ENCODE peak calls at places on chromosome 10, in nine cellular contexts. J is fibroblast of lung, V is activated T-cell treated with anti-CD3 and anti-CD28 coated beads for 1 hour, F is AG09319, W is activated T-helper 1 cell treated with Interleukin-2 at 50 U/mL for 16 hours, N is NCI-H2081, Y is HuH-7.5, U is NCI-H69, O is lung. H is an unnamed sample.

GRCh38 chr10:60937022-60937421 is 7.0 kb downstream of the RHOBTB1 start:
- DNase-seq in J (no peak), V (no peak), F (no peak), W (no peak), N (no peak), Y (no peak), U (no peak), O (no peak), H (no peak)

GRCh38 chr10:25078659-25079429 is 62.4 kb downstream of the THNSL1 start:
- DNase-seq in J (no peak), V (no peak), F (no peak), W (no peak), N (no peak), Y (no peak), U (no peak), O (no peak), H (no peak)

GRCh38 chr10:133461841-133462240 is 8.1 kb downstream of the SCART1 start:
- DNase-seq in J (no peak), V (no peak), F (no peak), W (no peak), N (no peak), Y (no peak), U (no peak), O (peak), H (no peak)

GRCh38 chr10:48406204-48406603 is 99.7 kb downstream of the MAPK8 start:
- DNase-seq in J (peak), V (no peak), F (no peak), W (no peak), N (no peak), Y (no peak), U (no peak), O (no peak), H (no peak)

GRCh38 chr10:15789793-15790525 is 70.2 kb upstream of the ITGA8 start:
- DNase-seq in J (peak), V (no peak), F (peak), W (no peak), N (no peak), Y (no peak), U (no peak), O (no peak), H (no peak)

GRCh38 chr10:69344591-69345244 is 66.4 kb downstream of the HK1 start:
- DNase-seq in J (no peak), V (no peak), F (no peak), W (no peak), N (no peak), Y (no peak), U (peak), O (no peak), H (no peak)

GRCh38 chr10:113045155-113046055 is 95.4 kb downstream of the TCF7L2 start:
- DNase-seq in J (peak), V (no peak), F (peak), W (no peak), N (no peak), Y (no peak), U (no peak), O (no peak), H (no peak)

GRCh38 chr10:71837085-71837827 is 13.8 kb downstream of the PSAP start:
- DNase-seq in J (no peak), V (no peak), F (no peak), W (no peak), N (no peak), Y (no peak), U (peak), O (no peak), H (no peak)

GRCh38 chr10:131868436-131868835 is 32.4 kb upstream of the PPP2R2D start:
- DNase-seq in J (no peak), V (no peak), F (no peak), W (no peak), N (no peak), Y (no peak), U (no peak), O (no peak), H (no peak)

GRCh38 chr10:109883859-109884771 is 39.2 kb downstream of the XPNPEP1 start:
- DNase-seq in J (peak), V (peak), F (peak), W (peak), N (peak), Y (peak), U (peak), O (peak), H (peak)

GRCh38 chr10:131746785-131747184 is 154.0 kb upstream of the PPP2R2D start:
- DNase-seq in J (no peak), V (no peak), F (no peak), W (no peak), N (no peak), Y (no peak), U (no peak), O (no peak), H (no peak)

GRCh38 chr10:107873007-107873406 is 708.5 kb upstream of the SORCS1 start:
- DNase-seq in J (no peak), V (no peak), F (no peak), W (no peak), N (no peak), Y (no peak), U (no peak), O (no peak), H (no peak)

GRCh38 chr10:99172130-99172738 is 63.4 kb downstream of the HPSE2 start:
- DNase-seq in J (peak), V (no peak), F (no peak), W (no peak), N (no peak), Y (peak), U (peak), O (no peak), H (no peak)

GRCh38 chr10:80148166-80148805 is 15.8 kb downstream of the PLAC9 start:
- DNase-seq in J (no peak), V (no peak), F (no peak), W (no peak), N (no peak), Y (no peak), U (no peak), O (no peak), H (no peak)

GRCh38 chr10:101103430-101103829 is 27.7 kb upstream of the TLX1 start:
- DNase-seq in J (no peak), V (no peak), F (no peak), W (no peak), N (no peak), Y (no peak), U (peak), O (no peak), H (no peak)

GRCh38 chr10:7507887-7508726 is 97.3 kb upstream of the SFMBT2 start:
- DNase-seq in J (no peak), V (no peak), F (no peak), W (peak), N (no peak), Y (no peak), U (no peak), O (no peak), H (no peak)

GRCh38 chr10:31037749-31038148 is 6.1 kb upstream of the ZNF438 start:
- DNase-seq in J (no peak), V (no peak), F (no peak), W (no peak), N (no peak), Y (no peak), U (no peak), O (no peak), H (no peak)

GRCh38 chr10:86004310-86004709 is 362.3 kb downstream of the GRID1 start:
- DNase-seq in J (no peak), V (no peak), F (no peak), W (no peak), N (no peak), Y (no peak), U (no peak), O (no peak), H (no peak)

GRCh38 chr10:127433951-127434350 is 115.2 kb upstream of the NPS start:
- DNase-seq in J (peak), V (no peak), F (no peak), W (no peak), N (no peak), Y (no peak), U (no peak), O (no peak), H (no peak)

GRCh38 chr10:28793482-28793881 is 116.2 kb downstream of the BAMBI start:
- DNase-seq in J (no peak), V (no peak), F (no peak), W (no peak), N (no peak), Y (no peak), U (peak), O (no peak), H (no peak)

GRCh38 chr10:27614776-27615175 is 110.7 kb downstream of the RAB18 start:
- DNase-seq in J (no peak), V (no peak), F (no peak), W (no peak), N (no peak), Y (no peak), U (no peak), O (no peak), H (no peak)

GRCh38 chr10:131997366-131998049 is 15.8 kb upstream of the BNIP3 start:
- DNase-seq in J (peak), V (no peak), F (peak), W (no peak), N (no peak), Y (peak), U (peak), O (peak), H (no peak)

GRCh38 chr10:33859319-33860022 is 525.0 kb upstream of the NRP1 start:
- DNase-seq in J (no peak), V (no peak), F (no peak), W (no peak), N (no peak), Y (no peak), U (no peak), O (no peak), H (no peak)

GRCh38 chr10:70756710-70757360 is 28.3 kb downstream of the TBATA start:
- DNase-seq in J (peak), V (no peak), F (no peak), W (no peak), N (no peak), Y (no peak), U (peak), O (no peak), H (no peak)

GRCh38 chr10:50993817-50994251 is 80.5 kb upstream of the PRKG1 start:
- DNase-seq in J (peak), V (no peak), F (no peak), W (no peak), N (no peak), Y (peak), U (no peak), O (peak), H (no peak)